ENCODE peak calls at places on chromosomes 13 and 19, in six cellular contexts. U is H1, E is H9, G is neuronal stem cell, T is mesenchymal stem cell, A is trophoblast cell. Z is an unnamed sample.

GRCh38 chr13:112781287-112781686 is 91.4 kb downstream of the ATP11A start:
- DNase-seq in U (peak), E (no peak), G (no peak), T (no peak), A (no peak), Z (no peak)

GRCh38 chr19:12994701-12995595 is at the start of gene NFIX:
- DNase-seq in U (no peak), E (no peak), G (no peak), T (peak), A (no peak), Z (peak)

GRCh38 chr13:97743946-97744345 is 209.5 kb upstream of the IPO5 start:
- DNase-seq in U (no peak), E (no peak), G (no peak), T (peak), A (no peak), Z (no peak)

GRCh38 chr19:11088508-11089253 is 582 bp upstream of the LDLR start:
- DNase-seq in U (no peak), E (no peak), G (no peak), T (peak), A (no peak), Z (no peak)

GRCh38 chr13:21686761-21687391 is 16.0 kb downstream of the FGF9 start:
- DNase-seq in U (no peak), E (no peak), G (no peak), T (no peak), A (no peak), Z (no peak)

GRCh38 chr13:37870489-37870845 is 895 bp upstream of the TRPC4 start:
- DNase-seq in U (no peak), E (no peak), G (no peak), T (no peak), A (no peak), Z (no peak)

GRCh38 chr19:3664879-3665642 is 35.2 kb downstream of the PIP5K1C start:
- DNase-seq in U (no peak), E (no peak), G (no peak), T (no peak), A (no peak), Z (no peak)

GRCh38 chr13:51714663-51715168 is 89.2 kb downstream of the DHRS12 start:
- DNase-seq in U (no peak), E (no peak), G (no peak), T (peak), A (peak), Z (peak)

GRCh38 chr13:23966221-23966690 is 69.0 kb upstream of the C1QTNF9B start:
- DNase-seq in U (no peak), E (no peak), G (no peak), T (no peak), A (no peak), Z (no peak)

GRCh38 chr19:15584541-15585115 is 30.4 kb upstream of the CYP4F8 start:
- DNase-seq in U (peak), E (peak), G (peak), T (no peak), A (peak), Z (peak)

GRCh38 chr13:48853381-48854102 is 122.2 kb upstream of the FNDC3A start:
- DNase-seq in U (no peak), E (no peak), G (no peak), T (peak), A (no peak), Z (peak)

GRCh38 chr19:3163230-3163886 is 15.2 kb upstream of the S1PR4 start:
- DNase-seq in U (peak), E (peak), G (peak), T (peak), A (peak), Z (peak)

GRCh38 chr13:45615501-45616101 is at the start of gene ERICH6B:
- DNase-seq in U (peak), E (peak), G (peak), T (peak), A (no peak), Z (peak)

GRCh38 chr19:38277969-38278680 is 13.8 kb downstream of the SPINT2 start:
- DNase-seq in U (no peak), E (no peak), G (no peak), T (peak), A (peak), Z (peak)

GRCh38 chr13:81874681-81875661 is 1534.0 kb upstream of the SPRY2 start:
- DNase-seq in U (peak), E (peak), G (no peak), T (no peak), A (no peak), Z (no peak)

GRCh38 chr19:46254776-46255175 is 25.2 kb downstream of the IGFL1 start:
- DNase-seq in U (no peak), E (no peak), G (no peak), T (no peak), A (no peak), Z (no peak)

GRCh38 chr13:38804536-38804935 is 117.7 kb downstream of the FREM2 start:
- DNase-seq in U (no peak), E (no peak), G (no peak), T (no peak), A (no peak), Z (no peak)

GRCh38 chr19:32091196-32091595 is 254.2 kb upstream of the ZNF507 start:
- DNase-seq in U (no peak), E (no peak), G (no peak), T (peak), A (no peak), Z (no peak)

GRCh38 chr19:54209748-54210494 is 9.3 kb downstream of the RPS9 start:
- DNase-seq in U (no peak), E (no peak), G (no peak), T (peak), A (peak), Z (peak)

GRCh38 chr13:71831716-71832115 is 35.3 kb downstream of the DACH1 start:
- DNase-seq in U (no peak), E (no peak), G (peak), T (peak), A (no peak), Z (no peak)

DNA sequence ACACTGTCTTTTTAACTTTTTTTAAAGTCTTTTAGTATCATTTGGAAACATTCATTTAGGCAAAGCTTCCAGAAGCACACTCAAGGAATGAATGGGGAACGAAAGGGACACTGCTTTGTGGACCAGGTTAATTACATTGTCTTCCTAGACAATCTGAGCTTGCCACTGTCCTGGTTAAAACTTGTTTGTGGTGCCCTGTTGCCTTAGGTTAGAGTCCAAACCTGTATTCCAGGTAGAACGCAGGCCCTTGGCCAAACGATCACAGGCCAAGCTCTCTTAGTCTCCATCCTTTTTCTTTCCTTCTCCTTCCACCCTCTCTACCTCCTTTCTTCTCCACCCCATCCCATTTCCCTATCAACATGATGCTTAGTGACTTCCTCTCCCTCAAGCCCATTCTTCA is 66.8 kb downstream of the ERCC5 start:
- DNase-seq in U (no peak), E (no peak), G (no peak), T (no peak), A (no peak), Z (no peak)
- H3K14ac ChIP-seq in U (no peak), E (no peak), G (no peak), T (no peak), A (no peak), Z (no peak)

GRCh38 chr19:14090509-14091085 is at the start of gene SAMD1:
- DNase-seq in U (peak), E (peak), G (peak), T (peak), A (no peak), Z (peak)
- H4K8ac ChIP-seq in U (peak), E (no peak), G (peak), T (peak), A (peak), Z (peak)

GRCh38 chr19:28039677-28040381 is 1173.1 kb downstream of the UQCRFS1 start:
- DNase-seq in U (no peak), E (no peak), G (no peak), T (no peak), A (no peak), Z (no peak)
- H3K27ac ChIP-seq in U (no peak), E (no peak), G (no peak), T (no peak), A (no peak), Z (no peak)

GRCh38 chr13:28837111-28837510 is 17.0 kb downstream of the MTUS2 start:
- DNase-seq in U (no peak), E (no peak), G (no peak), T (no peak), A (no peak), Z (no peak)
- H3K14ac ChIP-seq in U (no peak), E (no peak), G (no peak), T (no peak), A (no peak), Z (no peak)

GRCh38 chr13:60163525-60164471 is at the start of gene DIAPH3:
- DNase-seq in U (peak), E (peak), G (peak), T (peak), A (peak), Z (peak)
- H4K8ac ChIP-seq in U (peak), E (no peak), G (peak), T (peak), A (peak), Z (peak)